ENCODE peak calls at places on chromosome 16, in six cellular contexts. L, J, C, U, P and Z are unnamed samples.

GRCh38 chr16:67244387-67245188 is 2.7 kb downstream of the FHOD1 start:
- DNase-seq in L (peak; percentile 94), J (peak; percentile 95), C (peak; percentile 16), U (peak; percentile 60), P (peak; percentile 50), Z (peak; percentile 85)

GRCh38 chr16:75921281-75921680 is 195.0 kb upstream of the CPHXL start:
- DNase-seq in L (no peak), J (no peak), C (no peak), U (no peak), P (no peak), Z (no peak)

GRCh38 chr16:66427451-66427860 is 361 bp downstream of the BEAN1 start:
- DNase-seq in L (no peak), J (no peak), C (no peak), U (no peak), P (no peak), Z (no peak)

GRCh38 chr16:11258553-11259287 is 2.7 kb upstream of the SOCS1 start:
- DNase-seq in L (no peak), J (no peak), C (peak; percentile 60), U (no peak), P (peak; percentile 45), Z (no peak)

GRCh38 chr16:57797526-57798266 is 4.6 kb downstream of the KIFC3 start:
- DNase-seq in L (no peak), J (peak; percentile 38), C (no peak), U (no peak), P (no peak), Z (no peak)

GRCh38 chr16:84194470-84195200 is 3.7 kb downstream of the ADAD2 start:
- DNase-seq in L (no peak), J (no peak), C (no peak), U (peak; percentile 12), P (peak; percentile 36), Z (no peak)

GRCh38 chr16:71882505-71883192 is 1.3 kb downstream of the ZNF821 start:
- DNase-seq in L (peak; percentile 78), J (peak; percentile 86), C (peak; percentile 14), U (peak; percentile 51), P (peak; percentile 85), Z (peak; percentile 45)

GRCh38 chr16:84648595-84649510 is 542 bp downstream of the KLHL36 start:
- DNase-seq in L (no peak), J (no peak), C (no peak), U (no peak), P (peak; percentile 36), Z (no peak)

GRCh38 chr16:66458853-66459252 is 31.8 kb downstream of the BEAN1 start:
- DNase-seq in L (no peak), J (no peak), C (no peak), U (no peak), P (no peak), Z (no peak)

GRCh38 chr16:29775742-29776408 is 2.2 kb upstream of the ZG16 start:
- DNase-seq in L (peak; percentile 53), J (no peak), C (no peak), U (no peak), P (no peak), Z (no peak)

GRCh38 chr16:81421536-81421935 is 23.1 kb upstream of the CMIP start:
- DNase-seq in L (no peak), J (no peak), C (no peak), U (no peak), P (no peak), Z (no peak)

GRCh38 chr16:58459344-58460218 is 40.4 kb upstream of the NDRG4 start:
- DNase-seq in L (peak; percentile 75), J (no peak), C (no peak), U (peak; percentile 37), P (no peak), Z (peak; percentile 10)

GRCh38 chr16:63363738-63364137 is 1327.5 kb upstream of the CDH8 start:
- DNase-seq in L (no peak), J (no peak), C (no peak), U (no peak), P (no peak), Z (no peak)

GRCh38 chr16:17469742-17470001 is 1.1 kb downstream of the XYLT1 start:
- DNase-seq in L (no peak), J (no peak), C (no peak), U (no peak), P (peak; percentile 23), Z (no peak)

GRCh38 chr16:82042841-82043240 is 7.8 kb downstream of the HSD17B2 start:
- DNase-seq in L (no peak), J (no peak), C (no peak), U (no peak), P (no peak), Z (no peak)

GRCh38 chr16:55623640-55624039 is 32.1 kb upstream of the SLC6A2 start:
- DNase-seq in L (no peak), J (no peak), C (no peak), U (no peak), P (no peak), Z (no peak)

GRCh38 chr16:5004311-5004710 is 29.4 kb downstream of the NAGPA start:
- DNase-seq in L (no peak), J (no peak), C (no peak), U (no peak), P (no peak), Z (no peak)

GRCh38 chr16:66988197-66988788 is at the start of gene CES4A:
- DNase-seq in L (peak; percentile 82), J (no peak), C (no peak), U (no peak), P (no peak), Z (no peak)

GRCh38 chr16:77556203-77556602 is 121.4 kb upstream of the ADAMTS18 start:
- DNase-seq in L (no peak), J (no peak), C (no peak), U (no peak), P (no peak), Z (no peak)

GRCh38 chr16:87921236-87921773 is 15.0 kb downstream of the CA5A start:
- DNase-seq in L (no peak), J (no peak), C (no peak), U (no peak), P (no peak), Z (no peak)

GRCh38 chr16:8026450-8026849 is 563.9 kb downstream of the TMEM114 start:
- DNase-seq in L (no peak), J (peak; percentile 9), C (no peak), U (no peak), P (no peak), Z (no peak)

GRCh38 chr16:88570691-88571092 is 489 bp downstream of the ZC3H18 start:
- DNase-seq in L (no peak), J (peak; percentile 36), C (no peak), U (no peak), P (no peak), Z (no peak)

GRCh38 chr16:26365555-26365954 is 673.8 kb downstream of the HS3ST4 start:
- DNase-seq in L (no peak), J (peak; percentile 7), C (no peak), U (no peak), P (no peak), Z (no peak)

GRCh38 chr16:8858994-8859912 is 9.6 kb downstream of the CARHSP1 start:
- DNase-seq in L (no peak), J (no peak), C (no peak), U (no peak), P (no peak), Z (no peak)

GRCh38 chr16:48955791-48956190 is 325.8 kb downstream of the CBLN1 start:
- DNase-seq in L (no peak), J (no peak), C (no peak), U (no peak), P (no peak), Z (no peak)

GRCh38 chr16:16075463-16076399 is 126.3 kb downstream of the ABCC1 start:
- DNase-seq in L (peak; percentile 60), J (no peak), C (peak; percentile 7), U (no peak), P (no peak), Z (peak; percentile 50)

GRCh38 chr16:50697881-50698767 is 4.7 kb downstream of the NOD2 start:
- DNase-seq in L (peak; percentile 38), J (no peak), C (peak; percentile 44), U (no peak), P (peak; percentile 25), Z (peak; percentile 24)

GRCh38 chr16:30095166-30096078 is 591 bp downstream of the YPEL3 start:
- DNase-seq in L (no peak), J (no peak), C (no peak), U (no peak), P (peak; percentile 35), Z (no peak)

GRCh38 chr16:30896890-30897730 is 696 bp downstream of the CTF1 start:
- DNase-seq in L (peak; percentile 86), J (peak; percentile 96), C (peak; percentile 80), U (peak; percentile 66), P (peak; percentile 57), Z (peak; percentile 81)

GRCh38 chr16:68848786-68849185 is 5.5 kb downstream of the TANGO6 start:
- DNase-seq in L (no peak), J (no peak), C (no peak), U (no peak), P (no peak), Z (no peak)

GRCh38 chr16:11602321-11602720 is 15.6 kb upstream of the LITAF start:
- DNase-seq in L (no peak), J (no peak), C (no peak), U (no peak), P (no peak), Z (no peak)

GRCh38 chr16:11801481-11802021 is 4.5 kb upstream of the ZC3H7A start:
- DNase-seq in L (no peak), J (no peak), C (no peak), U (no peak), P (no peak), Z (no peak)

GRCh38 chr16:89618114-89618999 is 4.9 kb downstream of the DPEP1 start:
- DNase-seq in L (no peak), J (peak; percentile 64), C (no peak), U (no peak), P (no peak), Z (no peak)

GRCh38 chr16:87222335-87222734 is 94.9 kb downstream of the C16orf95 start:
- DNase-seq in L (no peak), J (no peak), C (no peak), U (no peak), P (no peak), Z (no peak)